ENCODE peak calls at places on chromosomes 7 and 10, in eight cellular contexts. H is left lung, R is GM23338, F is HCT116, A is fibroblast of lung, Q is mammary epithelial cell, K is cardiac muscle cell, V is A549. W is an unnamed sample. For H3K4me1, the result is how much of the 10 kb centered on the place peaks cover.

GRCh38 chr7:30931161-30931926 is 19.7 kb downstream of the AQP1 start:
- DNase-seq in H (peak), R (peak), F (no peak), A (no peak), Q (no peak), K (no peak), V (no peak), W (peak)

GRCh38 chr10:79128923-79129305 is 60.1 kb downstream of the ZMIZ1 start:
- DNase-seq in H (no peak), R (no peak), F (no peak), A (no peak), Q (no peak), K (no peak), V (no peak), W (no peak)

GRCh38 chr7:90749774-90750173 is 153.7 kb downstream of the CDK14 start:
- DNase-seq in H (no peak), R (peak), F (no peak), A (peak), Q (no peak), K (peak), V (no peak), W (no peak)

GRCh38 chr7:157803906-157804305 is 467.1 kb downstream of the DNAJB6 start:
- DNase-seq in H (no peak), R (no peak), F (no peak), A (no peak), Q (no peak), K (no peak), V (no peak), W (no peak)

GRCh38 chr10:8449909-8450308 is 395.4 kb downstream of the GATA3 start:
- DNase-seq in H (no peak), R (no peak), F (no peak), A (no peak), Q (no peak), K (no peak), V (no peak), W (no peak)

GRCh38 chr7:74012842-74013249 is 15.1 kb upstream of the ELN start:
- DNase-seq in H (no peak), R (peak), F (no peak), A (no peak), Q (peak), K (peak), V (no peak), W (no peak)

GRCh38 chr10:117597216-117597615 is 54.7 kb downstream of the EMX2 start:
- DNase-seq in H (no peak), R (no peak), F (no peak), A (no peak), Q (no peak), K (no peak), V (no peak), W (no peak)

GRCh38 chr7:137946015-137946414 is 55.9 kb downstream of the CREB3L2 start:
- DNase-seq in H (no peak), R (no peak), F (no peak), A (no peak), Q (no peak), K (no peak), V (no peak), W (no peak)

GRCh38 chr10:26721561-26721960 is 24.1 kb downstream of the PDSS1 start:
- DNase-seq in H (no peak), R (no peak), F (no peak), A (no peak), Q (no peak), K (no peak), V (no peak), W (no peak)

GRCh38 chr10:29746080-29746797 is 111.5 kb upstream of the SVIL start:
- DNase-seq in H (no peak), R (no peak), F (no peak), A (peak), Q (no peak), K (no peak), V (no peak), W (no peak)

GRCh38 chr10:103666109-103666508 is 172.6 kb downstream of the NEURL1 start:
- DNase-seq in H (no peak), R (peak), F (peak), A (peak), Q (no peak), K (no peak), V (peak), W (no peak)

GRCh38 chr10:66752714-66753113 is 173.1 kb upstream of the LRRTM3 start:
- DNase-seq in H (no peak), R (no peak), F (no peak), A (peak), Q (peak), K (no peak), V (no peak), W (no peak)

GRCh38 chr7:107994366-107994765 is 8.6 kb downstream of the LAMB1 start:
- DNase-seq in H (no peak), R (no peak), F (no peak), A (no peak), Q (no peak), K (no peak), V (no peak), W (no peak)

GRCh38 chr7:140923358-140924006 is 1.2 kb downstream of the BRAF start:
- DNase-seq in H (no peak), R (peak), F (no peak), A (peak), Q (peak), K (peak), V (no peak), W (no peak)

GRCh38 chr7:132232394-132232793 is 343.9 kb downstream of the PLXNA4 start:
- DNase-seq in H (no peak), R (no peak), F (no peak), A (no peak), Q (no peak), K (no peak), V (no peak), W (no peak)

GRCh38 chr10:33507662-33508425 is 173.4 kb upstream of the NRP1 start:
- DNase-seq in H (no peak), R (no peak), F (no peak), A (peak), Q (no peak), K (no peak), V (no peak), W (no peak)

GRCh38 chr10:71634531-71635164 is 84.9 kb downstream of the C10orf105 start:
- DNase-seq in H (no peak), R (no peak), F (no peak), A (no peak), Q (no peak), K (peak), V (no peak), W (no peak)

GRCh38 chr7:36207451-36208291 is 54.6 kb downstream of the EEPD1 start:
- DNase-seq in H (peak), R (no peak), F (no peak), A (peak), Q (peak), K (peak), V (peak), W (peak)

GRCh38 chr7:98802088-98802780 is 67.6 kb downstream of the TMEM130 start:
- DNase-seq in H (peak), R (peak), F (peak), A (peak), Q (peak), K (no peak), V (peak), W (no peak)

GRCh38 chr7:150909192-150909591 is 56.9 kb downstream of the AOC1 start:
- DNase-seq in H (no peak), R (no peak), F (no peak), A (no peak), Q (no peak), K (no peak), V (no peak), W (no peak)

GRCh38 chr7:32164341-32164996 is 94.3 kb upstream of the PDE1C start:
- DNase-seq in H (no peak), R (peak), F (peak), A (peak), Q (peak), K (peak), V (peak), W (no peak)

GRCh38 chr10:109824206-109824605 is 99.1 kb downstream of the XPNPEP1 start:
- DNase-seq in H (no peak), R (no peak), F (no peak), A (no peak), Q (no peak), K (no peak), V (no peak), W (no peak)

GRCh38 chr7:158103378-158103777 is 484.2 kb downstream of the PTPRN2 start:
- DNase-seq in H (no peak), R (no peak), F (no peak), A (no peak), Q (no peak), K (no peak), V (no peak), W (no peak)

GRCh38 chr10:12707461-12708185 is 293.9 kb downstream of the CCDC3 start:
- DNase-seq in H (no peak), R (peak), F (peak), A (peak), Q (peak), K (peak), V (peak), W (no peak)

GRCh38 chr7:73518470-73518869 is 3.6 kb downstream of the BAZ1B start:
- DNase-seq in H (peak), R (no peak), F (no peak), A (no peak), Q (no peak), K (no peak), V (no peak), W (peak)

GRCh38 chr10:88992945-88993537 is 2.4 kb downstream of the FAS start:
- DNase-seq in H (no peak), R (peak), F (no peak), A (peak), Q (peak), K (no peak), V (no peak), W (no peak)

GRCh38 chr7:15652776-15653290 is 33.6 kb downstream of the MEOX2 start:
- DNase-seq in H (no peak), R (no peak), F (no peak), A (peak), Q (no peak), K (no peak), V (no peak), W (no peak)

GRCh38 chr10:128469515-128469914 is 343.3 kb upstream of the MKI67 start:
- DNase-seq in H (no peak), R (no peak), F (no peak), A (no peak), Q (no peak), K (no peak), V (no peak), W (no peak)

GRCh38 chr10:351770-352318 is 216.6 kb downstream of the ZMYND11 start:
- DNase-seq in H (no peak), R (no peak), F (no peak), A (no peak), Q (no peak), K (no peak), V (no peak), W (no peak)

GRCh38 chr7:27553288-27553687 is 109.4 kb downstream of the HIBADH start:
- DNase-seq in H (no peak), R (no peak), F (no peak), A (no peak), Q (no peak), K (no peak), V (no peak), W (no peak)

GRCh38 chr7:1537631-1538412 is 7.3 kb downstream of the MAFK start:
- DNase-seq in H (peak), R (peak), F (no peak), A (peak), Q (peak), K (peak), V (peak), W (peak)

GRCh38 chr7:1539346-1540321 is 9.1 kb downstream of the MAFK start:
- DNase-seq in H (no peak), R (no peak), F (no peak), A (no peak), Q (no peak), K (no peak), V (no peak), W (peak)

GRCh38 chr7:1536768-1537630 is 6.5 kb downstream of the MAFK start:
- DNase-seq in H (peak), R (peak), F (peak), A (peak), Q (peak), K (peak), V (peak), W (peak)

GRCh38 chr7:1540391-1541271 is 10.1 kb downstream of the MAFK start:
- DNase-seq in H (no peak), R (peak), F (no peak), A (no peak), Q (no peak), K (no peak), V (no peak), W (peak)

GRCh38 chr7:1538544-1539345 is 8.2 kb downstream of the MAFK start:
- DNase-seq in H (no peak), R (no peak), F (no peak), A (no peak), Q (no peak), K (no peak), V (no peak), W (no peak)
- H3K4me1 ChIP-seq in H (half or more), R (under half), F (under half), A (under half), Q (under half), K (under half), V (half or more), W (under half)

GRCh38 chr10:21020545-21020944 is 123.4 kb upstream of the NEBL start:
- DNase-seq in H (no peak), R (peak), F (peak), A (no peak), Q (peak), K (peak), V (peak), W (no peak)
- TF ChIP-seq CTCF in H (no peak), R (peak), F (peak), A (peak), Q (peak), K (peak), V (peak), W (no peak)

GRCh38 chr10:47139121-47139520 is 160.9 kb upstream of the GDF10 start:
- DNase-seq in H (no peak), R (no peak), F (no peak), A (no peak), Q (no peak), K (no peak), V (no peak), W (no peak)
- H3K4me3 ChIP-seq in H (no peak), R (no peak), F (no peak), A (no peak), Q (no peak), K (no peak), V (no peak), W (no peak)

DNA sequence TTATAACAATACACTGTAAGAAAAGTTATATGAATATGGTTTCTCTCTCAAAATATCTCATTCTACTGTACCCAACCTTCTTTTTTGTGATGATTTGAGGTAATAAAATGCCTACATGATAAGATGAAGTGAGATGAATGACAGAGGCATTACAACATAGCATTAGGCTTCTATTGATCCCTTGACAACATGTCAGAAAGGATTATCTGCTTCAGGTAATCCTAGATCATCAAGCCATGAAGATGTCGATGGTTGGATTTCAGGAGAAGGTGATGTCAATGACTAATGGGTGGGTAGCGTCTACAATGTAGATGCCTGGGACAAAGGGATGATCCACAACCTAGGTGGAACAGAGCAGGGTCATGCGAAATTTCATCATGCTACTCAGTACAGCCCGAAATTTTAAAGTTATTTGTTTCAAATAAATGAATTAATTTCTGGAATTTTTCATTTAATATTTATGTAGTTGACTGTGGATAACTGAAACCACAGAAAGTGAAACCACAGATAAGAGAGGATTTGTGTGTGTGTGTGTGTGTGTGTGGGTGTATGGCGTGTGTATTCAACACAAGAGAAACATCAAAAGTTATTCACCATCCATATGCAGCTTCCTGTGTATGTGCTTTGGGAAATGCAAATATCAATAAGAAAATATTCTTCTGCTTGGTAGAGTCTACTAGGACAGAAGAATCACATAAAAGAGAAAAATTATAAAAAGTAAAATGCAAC is 77.0 kb downstream of the MAGI2 start:
- DNase-seq in H (no peak), R (no peak), F (no peak), A (peak), Q (no peak), K (no peak), V (no peak), W (no peak)
- H3K4me1 ChIP-seq in H (under half), R (under half), F (under half), A (under half), Q (under half), K (under half), V (under half), W (under half)

GRCh38 chr10:24047201-24047600 is 161.7 kb upstream of the KIAA1217 start:
- DNase-seq in H (no peak), R (no peak), F (no peak), A (no peak), Q (no peak), K (no peak), V (no peak), W (no peak)
- TF ChIP-seq CTCF in H (no peak), R (no peak), F (no peak), A (no peak), Q (no peak), K (no peak), V (no peak), W (no peak)

W was measured in lower lobe of right lung.